ENCODE peak calls at places on chromosomes 13 and 19, in five cellular contexts. V, I, D, T and A are unnamed samples.

GRCh38 chr19:13283871-13284270 is 133.7 kb downstream of the IER2 start:
- DNase-seq in V (no peak), I (no peak), D (no peak), T (no peak), A (no peak)

GRCh38 chr13:32737679-32738078 is 151.4 kb downstream of the PDS5B start:
- DNase-seq in V (no peak), I (no peak), D (no peak), T (no peak), A (no peak)

GRCh38 chr13:49124693-49125304 is 95.3 kb upstream of the MLNR start:
- DNase-seq in V (no peak), I (no peak), D (no peak), T (no peak), A (no peak)

GRCh38 chr19:43784251-43784980 is 3.6 kb upstream of the KCNN4 start:
- DNase-seq in V (peak), I (no peak), D (no peak), T (no peak), A (peak)

GRCh38 chr19:16824658-16825311 is 4.4 kb upstream of the SIN3B start:
- DNase-seq in V (no peak), I (no peak), D (no peak), T (no peak), A (no peak)

GRCh38 chr13:106521101-106521799 is 14.2 kb downstream of the EFNB2 start:
- DNase-seq in V (no peak), I (no peak), D (no peak), T (no peak), A (no peak)

GRCh38 chr13:79455331-79455730 is 25.6 kb upstream of the NDFIP2 start:
- DNase-seq in V (no peak), I (no peak), D (no peak), T (no peak), A (peak)

GRCh38 chr13:91144054-91144453 is 203.4 kb upstream of the MIR17HG start:
- DNase-seq in V (no peak), I (no peak), D (no peak), T (no peak), A (no peak)

GRCh38 chr19:35403116-35403760 is 32.4 kb downstream of the GPR42 start:
- DNase-seq in V (no peak), I (no peak), D (no peak), T (no peak), A (no peak)

GRCh38 chr19:21508198-21508597 is 2.8 kb downstream of the ZNF429 start:
- DNase-seq in V (no peak), I (no peak), D (no peak), T (no peak), A (no peak)

GRCh38 chr13:50531917-50532899 is 311.3 kb downstream of the DLEU7 start:
- DNase-seq in V (peak), I (no peak), D (no peak), T (peak), A (no peak)

GRCh38 chr13:39892731-39893293 is 237.3 kb downstream of the COG6 start:
- DNase-seq in V (no peak), I (no peak), D (no peak), T (no peak), A (no peak)

GRCh38 chr19:49398001-49398615 is 10.1 kb downstream of the KASH5 start:
- DNase-seq in V (no peak), I (no peak), D (no peak), T (no peak), A (no peak)

GRCh38 chr19:49780861-49781260 is 14.1 kb downstream of the AP2A1 start:
- DNase-seq in V (no peak), I (no peak), D (no peak), T (no peak), A (no peak)

GRCh38 chr13:65159803-65160202 is 2070.3 kb downstream of the PCDH9 start:
- DNase-seq in V (no peak), I (no peak), D (no peak), T (no peak), A (no peak)

GRCh38 chr19:45973564-45974338 is at the start of gene NOVA2:
- DNase-seq in V (peak), I (peak), D (peak), T (peak), A (peak)

GRCh38 chr19:41434450-41434849 is 5.3 kb downstream of the DMAC2 start:
- DNase-seq in V (no peak), I (no peak), D (no peak), T (no peak), A (no peak)

GRCh38 chr13:109977212-109977968 is 191.0 kb upstream of the IRS2 start:
- DNase-seq in V (no peak), I (no peak), D (no peak), T (no peak), A (no peak)

GRCh38 chr19:35216026-35216832 is 12.3 kb downstream of the FAM187B start:
- DNase-seq in V (no peak), I (no peak), D (no peak), T (no peak), A (no peak)

GRCh38 chr13:44188257-44188656 is 185.4 kb upstream of the SERP2 start:
- DNase-seq in V (no peak), I (no peak), D (no peak), T (no peak), A (no peak)

GRCh38 chr13:71863249-71863648 is 3.8 kb downstream of the DACH1 start:
- DNase-seq in V (no peak), I (no peak), D (no peak), T (no peak), A (no peak)

GRCh38 chr19:3519126-3519525 is 13.0 kb downstream of the FZR1 start:
- DNase-seq in V (no peak), I (no peak), D (no peak), T (no peak), A (no peak)

GRCh38 chr19:13031917-13032623 is 36.8 kb downstream of the NFIX start:
- DNase-seq in V (no peak), I (peak), D (peak), T (no peak), A (no peak)

GRCh38 chr19:8577741-8578140 is 499 bp upstream of the MYO1F start:
- DNase-seq in V (no peak), I (no peak), D (no peak), T (no peak), A (no peak)

GRCh38 chr13:22427783-22428182 is 753.0 kb upstream of the SGCG start:
- DNase-seq in V (no peak), I (no peak), D (no peak), T (no peak), A (no peak)

GRCh38 chr13:94123543-94123942 is 355.9 kb downstream of the DCT start:
- DNase-seq in V (no peak), I (no peak), D (no peak), T (no peak), A (no peak)

GRCh38 chr19:37932985-37933953 is 26.3 kb downstream of the SIPA1L3 start:
- DNase-seq in V (peak), I (no peak), D (no peak), T (no peak), A (peak)

GRCh38 chr19:5035817-5036732 is 67.2 kb downstream of the KDM4B start:
- DNase-seq in V (no peak), I (peak), D (peak), T (no peak), A (no peak)

GRCh38 chr19:41226053-41226873 is 7.2 kb downstream of the AXL start:
- DNase-seq in V (peak), I (peak), D (peak), T (peak), A (peak)

GRCh38 chr19:17767559-17767958 is 16.3 kb downstream of the FCHO1 start:
- DNase-seq in V (no peak), I (no peak), D (no peak), T (no peak), A (no peak)

GRCh38 chr13:99182439-99182838 is 18.2 kb upstream of the UBAC2 start:
- DNase-seq in V (no peak), I (no peak), D (no peak), T (no peak), A (no peak)

GRCh38 chr19:33724723-33725060 is 72.0 kb upstream of the KCTD15 start:
- DNase-seq in V (no peak), I (no peak), D (no peak), T (no peak), A (no peak)

GRCh38 chr13:49779721-49780120 is 12.8 kb downstream of the KPNA3 start:
- DNase-seq in V (no peak), I (no peak), D (no peak), T (no peak), A (no peak)